ENCODE peak calls at places on chromosomes 16 and 17, in six cellular contexts. V is IMR-90, Y is kidney tubule cell, R is prostate gland, B is SK-N-SH, U is Kasumi-1. D is an unnamed sample.
A peak's percentile ranks its signal among the peaks of the same experiment; 100 is the strongest.

GRCh38 chr16:51071326-51071725 is 79.7 kb downstream of the SALL1 start:
- DNase-seq in R (no peak), B (no peak), Y (peak; percentile 14), V (no peak), U (no peak), D (no peak)

GRCh38 chr17:82092995-82093751 is 4.9 kb downstream of the FASN start:
- DNase-seq in Y (no peak), R (no peak), U (no peak), V (no peak), B (no peak), D (no peak)

GRCh38 chr17:39225974-39226683 is 384 bp upstream of the STAC2 start:
- DNase-seq in V (peak; percentile 20), U (no peak), B (peak; percentile 98), Y (no peak), R (peak; percentile 50), D (peak; percentile 70)

GRCh38 chr17:50604470-50604869 is 30.2 kb upstream of the ABCC3 start:
- DNase-seq in R (peak; percentile 16), B (peak; percentile 99), U (peak; percentile 67), V (peak; percentile 28), Y (no peak), D (peak; percentile 64)

GRCh38 chr16:675884-676564 is 553 bp downstream of the RHBDL1 start:
- DNase-seq in R (no peak), U (no peak), V (no peak), B (no peak), Y (no peak), D (no peak)

GRCh38 chr17:8326591-8327583 is 12.8 kb upstream of the ODF4 start:
- DNase-seq in U (peak; percentile 31), R (no peak), V (no peak), B (peak; percentile 79), Y (peak; percentile 9), D (peak; percentile 59)

GRCh38 chr16:67278773-67279295 is 498 bp upstream of the PLEKHG4 start:
- DNase-seq in Y (peak; percentile 16), U (peak; percentile 36), R (no peak), V (no peak), B (peak; percentile 90), D (no peak)

GRCh38 chr17:18968945-18969887 is 17.3 kb downstream of the SLC5A10 start:
- DNase-seq in B (no peak), U (peak; percentile 5), Y (peak; percentile 38), V (no peak), R (peak; percentile 79), D (peak; percentile 61)

GRCh38 chr16:88809676-88810165 is 2.0 kb downstream of the APRT start:
- DNase-seq in R (no peak), B (no peak), U (no peak), Y (no peak), V (no peak), D (no peak)

GRCh38 chr17:16255481-16255901 is 38.5 kb downstream of the PIGL start:
- DNase-seq in U (no peak), Y (no peak), B (no peak), V (peak; percentile 28), R (peak; percentile 23), D (peak; percentile 71)

GRCh38 chr17:10197721-10198508 is 491 bp downstream of the GAS7 start:
- DNase-seq in Y (no peak), R (no peak), B (peak; percentile 40), V (no peak), U (no peak), D (no peak)

GRCh38 chr17:72725432-72726068 is 366.9 kb downstream of the SLC39A11 start:
- DNase-seq in V (peak; percentile 66), R (peak; percentile 66), U (peak; percentile 85), B (peak; percentile 78), Y (peak; percentile 76), D (peak; percentile 51)

GRCh38 chr16:88963583-88963982 is 13.4 kb downstream of the CBFA2T3 start:
- DNase-seq in B (no peak), V (no peak), R (no peak), U (no peak), Y (no peak), D (no peak)

GRCh38 chr16:29842732-29843346 is 20.2 kb downstream of the CDIPT start:
- DNase-seq in Y (no peak), B (no peak), V (no peak), U (no peak), R (no peak), D (no peak)

GRCh38 chr17:72764632-72765041 is 327.9 kb downstream of the SLC39A11 start:
- DNase-seq in B (no peak), Y (peak; percentile 43), U (no peak), R (no peak), V (peak; percentile 62), D (no peak)

GRCh38 chr17:29032067-29032551 is 10.8 kb upstream of the PIPOX start:
- DNase-seq in V (no peak), R (no peak), B (no peak), U (no peak), Y (no peak), D (no peak)

GRCh38 chr17:19271751-19272357 is 34.7 kb downstream of the EPN2 start:
- DNase-seq in U (no peak), R (no peak), Y (no peak), B (no peak), V (peak; percentile 61), D (no peak)

GRCh38 chr17:13631541-13631940 is 29.8 kb upstream of the HS3ST3A1 start:
- DNase-seq in V (no peak), R (no peak), U (no peak), B (no peak), Y (no peak), D (no peak)

GRCh38 chr17:58270476-58271290 is 10.1 kb downstream of the MPO start:
- DNase-seq in V (no peak), R (no peak), Y (no peak), U (no peak), B (peak; percentile 20), D (no peak)

GRCh38 chr16:20853076-20853597 is 46.8 kb downstream of the REXO5 start:
- DNase-seq in V (no peak), U (no peak), B (no peak), R (no peak), Y (no peak), D (no peak)

D was measured in ureter.